ENCODE peak calls at places on chromosome 15, in five cellular contexts. C is tibial nerve, V is heart left ventricle, E is body of pancreas, I is NB4. Z is an unnamed sample.

GRCh38 chr15:82105458-82106205 is 59.8 kb upstream of the MEX3B start:
- DNase-seq in I (no peak), C (no peak), E (peak), V (no peak), Z (no peak)

GRCh38 chr15:68210821-68211655 is 5.9 kb upstream of the CALML4 start:
- DNase-seq in C (peak), I (peak), E (peak), V (peak), Z (peak)

GRCh38 chr15:33492434-33493052 is 181.8 kb downstream of the RYR3 start:
- DNase-seq in C (no peak), V (peak), E (no peak), I (no peak), Z (no peak)

GRCh38 chr15:92908369-92909057 is 8.4 kb downstream of the CHD2 start:
- DNase-seq in V (no peak), C (no peak), E (no peak), I (peak), Z (no peak)

GRCh38 chr15:42165081-42165480 is 8.6 kb upstream of the PLA2G4F start:
- DNase-seq in I (peak), E (no peak), V (no peak), C (no peak), Z (no peak)

GRCh38 chr15:101042320-101042719 is 123.2 kb downstream of the LRRK1 start:
- DNase-seq in I (no peak), E (peak), V (no peak), C (no peak), Z (peak)

GRCh38 chr15:33242165-33242564 is 47.7 kb upstream of the FMN1 start:
- DNase-seq in I (no peak), V (no peak), C (no peak), E (no peak), Z (no peak)

GRCh38 chr15:20348900-20349773 is 192.5 kb downstream of the GOLGA6L6 start:
- DNase-seq in I (no peak), V (peak), E (peak), C (no peak), Z (no peak)

GRCh38 chr15:72599855-72600464 is 54.5 kb upstream of the GOLGA6B start:
- DNase-seq in I (peak), C (peak), E (peak), V (no peak), Z (no peak)

GRCh38 chr15:90819850-90820249 is 48.5 kb upstream of the FURIN start:
- DNase-seq in V (no peak), I (peak), E (no peak), C (no peak), Z (no peak)

GRCh38 chr15:68558318-68559305 is 20.2 kb upstream of the CORO2B start:
- DNase-seq in E (no peak), V (no peak), C (no peak), I (peak), Z (no peak)

GRCh38 chr15:75753145-75753544 is 40.5 kb upstream of the CSPG4 start:
- DNase-seq in V (no peak), I (no peak), E (no peak), C (no peak), Z (no peak)

GRCh38 chr15:33551860-33552259 is 241.1 kb downstream of the RYR3 start:
- DNase-seq in I (no peak), E (no peak), C (no peak), V (no peak), Z (no peak)

GRCh38 chr15:73114064-73114463 is 61.8 kb downstream of the NEO1 start:
- DNase-seq in I (no peak), E (no peak), C (no peak), V (no peak), Z (no peak)

GRCh38 chr15:53115563-53115962 is 325.4 kb upstream of the ONECUT1 start:
- DNase-seq in C (no peak), E (no peak), I (no peak), V (no peak), Z (no peak)

GRCh38 chr15:56869573-56869972 is 48.9 kb upstream of the TCF12 start:
- DNase-seq in I (peak), V (peak), E (peak), C (peak), Z (no peak)

GRCh38 chr15:71526061-71526460 is 284.3 kb upstream of the NR2E3 start:
- DNase-seq in V (no peak), E (no peak), C (no peak), I (no peak), Z (no peak)

GRCh38 chr15:58546635-58547627 is 115.1 kb downstream of the LIPC start:
- DNase-seq in V (peak), C (no peak), I (no peak), E (peak), Z (no peak)
- TF ChIP-seq POLR2A in V (no peak), C (no peak), I (no peak), E (no peak), Z (no peak)

GRCh38 chr15:25435474-25436243 is 3.2 kb downstream of the UBE3A start:
- DNase-seq in E (no peak), C (no peak), I (no peak), V (no peak), Z (no peak)
- H3K4me3 ChIP-seq in E (no peak), C (no peak), I (peak), V (no peak), Z (no peak)

DNA sequence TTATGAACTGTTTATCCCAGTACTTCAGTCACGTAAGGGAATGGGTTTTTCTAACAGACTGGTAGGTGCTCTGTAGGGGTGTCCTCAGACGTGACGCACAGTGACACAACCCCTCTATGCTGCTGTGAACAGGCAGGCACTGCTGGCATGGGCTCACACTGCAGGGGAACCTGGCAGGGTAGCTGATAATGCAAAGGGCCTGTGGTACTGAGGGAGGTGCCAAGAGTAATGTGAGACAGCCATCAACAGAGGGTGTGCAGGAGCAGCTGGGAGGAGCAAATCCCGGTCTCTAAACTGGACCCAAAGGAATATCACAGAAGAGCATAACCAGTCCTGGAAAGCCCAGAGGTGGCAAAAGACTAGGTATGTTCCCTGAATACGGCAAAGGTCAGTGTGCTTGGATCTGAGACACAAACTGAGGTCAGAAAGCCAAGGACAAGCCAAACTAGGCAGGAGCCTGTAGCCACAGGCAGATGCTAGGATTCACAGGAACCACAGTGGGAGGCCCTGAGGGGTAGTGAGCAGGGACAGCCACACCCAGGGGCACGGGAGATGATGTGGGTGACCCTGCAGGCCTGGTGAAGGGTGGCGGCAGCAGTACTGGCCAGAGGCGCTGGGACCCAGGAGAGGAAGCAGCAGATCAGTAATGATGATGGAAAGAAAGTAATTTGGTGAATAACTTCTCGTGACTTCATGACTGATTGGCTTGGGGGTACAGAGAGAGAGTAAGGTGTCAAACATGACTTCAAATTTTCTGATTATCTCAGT is 248.1 kb upstream of the CHRNA7 start:
- DNase-seq in C (no peak), I (no peak), E (no peak), V (no peak), Z (no peak)
- TF ChIP-seq CTCF in C (no peak), I (no peak), E (no peak), V (no peak), Z (no peak)

GRCh38 chr15:66261056-66261455 is 7.5 kb upstream of the MEGF11 start:
- DNase-seq in I (no peak), V (no peak), E (peak), C (no peak), Z (no peak)
- TF ChIP-seq POLR2A in I (no peak), V (no peak), E (no peak), C (no peak), Z (no peak)

GRCh38 chr15:45703670-45704328 is 69.0 kb downstream of the SQOR start:
- DNase-seq in E (no peak), C (no peak), V (no peak), I (no peak), Z (no peak)
- H3K4me3 ChIP-seq in E (no peak), C (no peak), V (peak), I (no peak), Z (no peak)

DNA sequence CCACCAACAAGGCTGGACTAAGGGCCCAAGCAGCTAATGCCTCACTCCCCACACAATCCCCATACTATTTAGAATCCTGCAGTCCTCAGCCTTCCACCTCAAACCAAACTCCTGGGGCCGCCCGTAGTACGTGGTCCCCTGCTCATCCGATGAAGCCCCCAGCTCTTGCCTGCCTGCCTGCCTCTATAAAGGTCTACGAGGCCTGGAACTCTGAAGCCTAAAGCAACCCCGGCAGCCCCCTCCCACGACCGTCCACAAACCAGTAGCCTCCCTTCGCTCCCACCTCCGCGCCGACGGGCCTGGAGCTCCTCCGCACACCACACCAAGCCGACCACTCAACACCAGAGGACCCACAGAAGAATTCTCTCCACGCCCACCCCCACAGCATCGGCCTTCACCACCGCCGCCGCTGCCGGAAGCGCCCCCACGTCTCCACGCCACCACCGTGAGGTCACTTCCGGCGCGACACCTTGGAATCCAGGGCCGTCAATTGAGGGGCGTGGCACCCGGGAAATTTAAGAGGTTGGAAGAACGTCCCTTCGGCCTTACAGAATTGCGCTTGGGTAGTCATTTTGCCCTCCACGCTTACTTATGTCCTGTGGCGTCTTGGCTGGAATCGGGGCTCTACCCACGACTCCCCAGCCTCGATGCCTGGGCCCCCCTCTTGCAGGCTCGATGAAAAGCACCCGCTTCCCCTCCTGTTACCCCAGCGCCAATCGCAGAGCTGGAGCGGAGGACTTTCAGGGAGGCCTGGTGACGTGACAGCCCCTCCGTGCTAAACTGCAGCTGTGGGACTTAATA is at the start of gene EDC3:
- DNase-seq in C (peak), I (peak), V (peak), E (peak), Z (peak)
- TF ChIP-seq CTCF in C (no peak), I (no peak), V (no peak), E (no peak), Z (no peak)

DNA sequence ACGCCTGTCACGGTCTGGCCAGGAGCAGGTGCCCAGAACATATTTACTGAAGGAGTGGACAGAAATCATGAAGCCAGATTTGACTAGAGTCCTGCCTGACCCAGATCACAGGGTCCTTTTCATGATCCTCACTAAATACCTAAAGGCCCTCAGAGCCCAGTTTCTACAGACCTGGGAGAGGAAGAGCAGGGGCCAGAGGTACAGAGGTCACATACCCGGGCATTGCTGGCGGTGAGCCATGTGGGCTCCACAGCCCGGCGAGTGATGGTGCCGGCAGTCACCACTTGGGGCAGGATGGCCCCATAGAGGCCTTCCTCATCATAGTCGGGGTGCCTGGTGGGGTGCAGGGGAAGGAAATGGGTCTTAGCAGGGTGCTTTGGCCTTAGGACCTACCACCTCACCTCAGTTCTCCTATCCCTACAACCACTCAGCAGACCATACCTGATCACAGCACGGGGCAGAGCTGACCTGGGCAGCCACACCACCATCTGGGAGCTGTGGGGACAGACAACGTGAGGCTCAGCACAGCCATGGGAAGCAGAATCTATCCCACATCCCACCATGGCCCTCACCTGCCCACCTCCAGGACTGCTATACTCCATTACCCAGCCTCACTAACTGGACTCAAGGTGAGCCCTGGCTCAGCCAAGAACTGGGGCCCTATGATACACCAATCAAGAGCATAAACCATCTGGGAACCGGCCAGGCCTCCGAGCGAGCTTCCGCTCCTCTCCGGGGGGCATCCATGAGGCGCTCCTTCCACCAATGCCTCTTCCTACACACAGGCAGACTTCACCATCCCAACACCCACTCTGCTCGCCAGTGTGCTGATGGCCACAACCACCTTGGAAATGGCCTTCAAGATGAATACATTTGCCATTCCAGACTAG is 12.9 kb downstream of the POLG start:
- DNase-seq in I (no peak), E (no peak), V (no peak), C (no peak), Z (no peak)
- TF ChIP-seq POLR2A in I (no peak), E (no peak), V (no peak), C (no peak), Z (no peak)

GRCh38 chr15:40340038-40340739 is 550 bp downstream of the CCDC9B start:
- DNase-seq in E (peak), V (peak), I (no peak), C (peak), Z (no peak)
- H3K4me3 ChIP-seq in E (no peak), V (peak), I (no peak), C (peak), Z (no peak)

GRCh38 chr15:63918317-63918672 is 84.5 kb upstream of the HERC1 start:
- DNase-seq in C (no peak), E (no peak), V (no peak), I (no peak), Z (no peak)

GRCh38 chr15:63917588-63918316 is 84.0 kb upstream of the HERC1 start:
- DNase-seq in I (no peak), V (no peak), C (no peak), E (no peak), Z (no peak)

GRCh38 chr15:63913786-63914185 is 80.0 kb upstream of the HERC1 start:
- DNase-seq in E (no peak), V (no peak), I (no peak), C (no peak), Z (no peak)

GRCh38 chr15:63915209-63915887 is 81.6 kb upstream of the HERC1 start:
- DNase-seq in C (no peak), I (no peak), E (no peak), V (no peak), Z (no peak)

DNA sequence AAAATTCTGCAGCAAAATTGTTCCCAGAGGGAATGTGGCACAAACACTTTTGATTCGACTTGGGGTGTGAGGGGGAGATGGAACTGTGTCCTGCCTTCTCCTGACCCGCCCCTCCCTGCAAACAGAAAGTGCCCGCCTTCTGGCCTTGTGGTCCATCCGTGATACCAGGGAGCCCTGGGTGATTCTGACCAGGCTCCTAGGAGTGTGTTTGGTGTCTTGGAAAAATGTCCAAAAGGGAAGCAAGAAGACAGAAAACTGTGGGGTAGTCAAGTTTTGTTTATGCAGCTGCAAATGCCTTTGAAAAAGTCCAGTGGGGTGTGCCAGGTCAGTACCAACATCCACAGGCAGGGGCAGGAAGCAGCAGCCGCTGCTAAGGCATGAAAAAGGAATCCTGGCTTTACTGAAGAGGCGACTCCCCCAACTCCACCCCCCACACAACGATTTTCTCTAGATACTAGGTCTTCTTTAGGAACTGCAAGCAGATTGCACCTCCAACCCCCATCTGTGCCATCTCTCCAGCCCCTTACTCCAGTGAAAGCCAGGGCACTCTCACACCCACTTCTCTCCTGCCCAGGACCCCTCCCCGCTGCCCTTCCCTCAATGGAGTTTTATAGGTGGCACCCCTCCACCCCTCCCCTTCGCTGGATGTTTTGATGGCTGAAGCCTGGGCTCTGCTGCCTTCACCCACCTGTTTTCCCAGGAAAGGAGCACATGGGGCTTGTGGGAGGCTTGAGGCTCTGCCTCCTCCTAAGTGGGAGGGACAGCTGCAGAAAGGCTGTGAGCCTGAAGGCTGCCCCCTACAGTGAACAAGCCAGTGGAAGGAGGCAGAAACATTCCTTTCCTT is 82.4 kb upstream of the HERC1 start:
- DNase-seq in V (no peak), C (no peak), I (peak), E (no peak), Z (no peak)
- TF ChIP-seq CTCF in V (peak), C (peak), I (peak), E (no peak), Z (no peak)

GRCh38 chr15:40809051-40809450 is 1.8 kb upstream of the DNAJC17 start:
- DNase-seq in I (no peak), V (no peak), E (no peak), C (no peak), Z (no peak)

GRCh38 chr15:40806672-40807027 is 239 bp upstream of the ZFYVE19 start:
- DNase-seq in E (no peak), I (no peak), C (no peak), V (no peak), Z (no peak)

GRCh38 chr15:40807888-40808194 is 568 bp upstream of the DNAJC17 start:
- DNase-seq in C (no peak), I (no peak), E (no peak), V (no peak), Z (no peak)

GRCh38 chr15:40803688-40804087 is 3.2 kb upstream of the ZFYVE19 start:
- DNase-seq in C (no peak), E (no peak), I (no peak), V (no peak), Z (no peak)

DNA sequence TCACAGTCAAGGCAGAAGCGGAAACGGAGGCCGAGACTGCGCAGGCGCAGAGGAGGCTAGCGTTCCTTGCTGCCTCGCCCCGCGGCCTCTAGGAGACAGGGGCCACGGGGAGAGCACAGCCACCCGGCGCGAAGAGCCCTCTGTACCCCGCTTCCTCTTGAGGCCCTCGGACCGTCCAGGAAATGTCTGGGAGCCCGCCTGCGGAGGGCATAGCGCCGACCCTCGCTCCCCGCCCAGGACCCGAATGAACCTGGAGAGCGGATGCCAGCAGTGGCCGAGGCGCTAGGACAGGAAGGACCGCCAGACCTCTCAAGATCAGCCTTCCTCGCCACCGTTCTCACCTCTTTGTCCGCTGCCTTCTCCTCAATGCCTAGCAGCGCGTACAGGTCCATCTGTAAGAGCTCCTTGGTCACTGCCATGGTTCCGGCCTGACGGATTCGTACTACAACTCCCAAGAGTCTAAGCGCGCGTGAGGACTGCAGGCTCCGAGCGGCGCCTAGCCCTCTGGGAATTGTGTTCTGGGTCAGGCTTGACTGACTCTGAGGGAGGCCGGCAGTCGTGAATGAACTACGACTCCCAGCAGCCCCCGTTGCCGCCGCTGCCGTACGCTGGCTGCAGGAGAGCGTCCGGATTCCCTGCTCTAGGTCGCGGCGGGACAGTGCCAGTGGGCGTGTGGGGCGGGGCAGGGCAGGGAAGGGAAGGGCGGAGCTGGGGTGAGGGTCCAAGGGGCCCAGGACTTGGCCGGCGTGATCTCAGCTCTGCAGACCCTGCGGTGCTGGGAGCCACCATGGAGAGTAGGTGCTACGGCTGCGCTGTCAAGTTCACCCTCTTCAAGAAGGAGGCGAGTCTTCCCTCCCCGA is at the start of the genes DNAJC17 and ZFYVE19:
- DNase-seq in V (peak), E (peak), I (peak), C (peak), Z (peak)
- TF ChIP-seq POLR2A in V (no peak), E (peak), I (peak), C (no peak), Z (no peak)

Z was measured in lower leg skin.